ENCODE peak calls at places on chromosome 15, in nine cellular contexts. W is H1; O is CD8-positive, alpha-beta T cell; X is lower lobe of right lung; T is heart left ventricle; G is astrocyte; P is SJSA1; E is left lung; K is iPS DF 6.9. Y is an unnamed sample.

GRCh38 chr15:96551196-96551595 is 220.7 kb downstream of the NR2F2 start:
- DNase-seq in W (no peak), O (no peak), X (no peak), T (no peak), G (no peak), P (no peak), E (no peak), K (no peak), Y (no peak)

GRCh38 chr15:101807345-101807945 is 4.1 kb downstream of the OR4F6 start:
- DNase-seq in W (no peak), O (no peak), X (no peak), T (no peak), G (peak; percentile 89), P (peak; percentile 61), E (no peak), K (no peak), Y (peak; percentile 54)

GRCh38 chr15:28093761-28094535 is 5.2 kb downstream of the OCA2 start:
- DNase-seq in W (no peak), O (no peak), X (no peak), T (no peak), G (no peak), P (no peak), E (peak; percentile 69), K (no peak), Y (no peak)

GRCh38 chr15:92683511-92683834 is 27.9 kb upstream of the FAM174B start:
- DNase-seq in W (peak; percentile 25), O (no peak), X (no peak), T (peak; percentile 42), G (no peak), P (no peak), E (no peak), K (peak; percentile 29), Y (no peak)

GRCh38 chr15:100601158-100601557 is 826 bp downstream of the LINS1 start:
- DNase-seq in W (no peak), O (no peak), X (peak; percentile 46), T (no peak), G (peak; percentile 4), P (no peak), E (peak; percentile 53), K (no peak), Y (no peak)

GRCh38 chr15:50224606-50225005 is 40.9 kb downstream of the HDC start:
- DNase-seq in W (no peak), O (no peak), X (no peak), T (no peak), G (peak; percentile 18), P (no peak), E (no peak), K (no peak), Y (no peak)

GRCh38 chr15:63553388-63553791 is 43.8 kb upstream of the FBXL22 start:
- DNase-seq in W (no peak), O (no peak), X (no peak), T (peak; percentile 29), G (peak; percentile 100), P (peak; percentile 54), E (no peak), K (no peak), Y (peak; percentile 83)

GRCh38 chr15:48388017-48388936 is 57.0 kb downstream of the DUT start:
- DNase-seq in W (no peak), O (no peak), X (no peak), T (no peak), G (peak; percentile 58), P (no peak), E (no peak), K (no peak), Y (no peak)

GRCh38 chr15:92421980-92422379 is 28.3 kb downstream of the ST8SIA2 start:
- DNase-seq in W (no peak), O (no peak), X (no peak), T (no peak), G (peak; percentile 55), P (no peak), E (no peak), K (no peak), Y (peak; percentile 6)

GRCh38 chr15:98397411-98397810 is 250.9 kb upstream of the IGF1R start:
- DNase-seq in W (no peak), O (no peak), X (no peak), T (no peak), G (no peak), P (no peak), E (no peak), K (no peak), Y (no peak)

GRCh38 chr15:42457445-42458442 is 33.2 kb downstream of the ZNF106 start:
- DNase-seq in W (peak; percentile 82), O (no peak), X (peak; percentile 53), T (peak; percentile 86), G (peak; percentile 95), P (peak; percentile 79), E (no peak), K (peak; percentile 85), Y (peak; percentile 88)

GRCh38 chr15:25763206-25763880 is 99.8 kb downstream of the ATP10A start:
- DNase-seq in W (no peak), O (no peak), X (no peak), T (no peak), G (no peak), P (peak; percentile 32), E (no peak), K (no peak), Y (no peak)

GRCh38 chr15:37995461-37996347 is 61.3 kb downstream of the TMCO5A start:
- DNase-seq in W (no peak), O (no peak), X (no peak), T (no peak), G (peak; percentile 69), P (no peak), E (no peak), K (no peak), Y (peak; percentile 27)

GRCh38 chr15:45834622-45835021 is 199.8 kb downstream of the SQOR start:
- DNase-seq in W (no peak), O (no peak), X (no peak), T (no peak), G (no peak), P (no peak), E (no peak), K (no peak), Y (no peak)

GRCh38 chr15:76208786-76209424 is 102.4 kb downstream of the ETFA start:
- DNase-seq in W (no peak), O (no peak), X (no peak), T (no peak), G (no peak), P (no peak), E (no peak), K (no peak), Y (no peak)

GRCh38 chr15:78850926-78851600 is 21.6 kb upstream of the MORF4L1 start:
- DNase-seq in W (no peak), O (no peak), X (no peak), T (no peak), G (no peak), P (no peak), E (no peak), K (no peak), Y (no peak)

GRCh38 chr15:39110336-39110735 is 470.5 kb upstream of the THBS1 start:
- DNase-seq in W (no peak), O (no peak), X (no peak), T (no peak), G (peak; percentile 93), P (no peak), E (no peak), K (no peak), Y (no peak)

GRCh38 chr15:40927497-40928346 is 1.4 kb upstream of the DLL4 start:
- DNase-seq in W (no peak), O (no peak), X (no peak), T (no peak), G (no peak), P (no peak), E (peak; percentile 78), K (no peak), Y (no peak)
- H3K9me3 ChIP-seq in W (no peaks in the 10 kb centered on the region), O (no peaks in the 10 kb centered on the region), X (no peaks in the 10 kb centered on the region), T (no peaks in the 10 kb centered on the region), G (no peaks in the 10 kb centered on the region), P (no peaks in the 10 kb centered on the region), E (no peaks in the 10 kb centered on the region), K (no peaks in the 10 kb centered on the region), Y (no peaks in the 10 kb centered on the region)

GRCh38 chr15:95371664-95372063 is 958.8 kb upstream of the NR2F2 start:
- DNase-seq in W (no peak), O (no peak), X (no peak), T (no peak), G (peak; percentile 28), P (no peak), E (no peak), K (no peak), Y (no peak)
- H3K9me3 ChIP-seq in W (no peaks in the 10 kb centered on the region), O (no peaks in the 10 kb centered on the region), X (no peaks in the 10 kb centered on the region), T (no peaks in the 10 kb centered on the region), G (no peaks in the 10 kb centered on the region), P (no peaks in the 10 kb centered on the region), E (no peaks in the 10 kb centered on the region), K (no peaks in the 10 kb centered on the region), Y (no peaks in the 10 kb centered on the region)

DNA sequence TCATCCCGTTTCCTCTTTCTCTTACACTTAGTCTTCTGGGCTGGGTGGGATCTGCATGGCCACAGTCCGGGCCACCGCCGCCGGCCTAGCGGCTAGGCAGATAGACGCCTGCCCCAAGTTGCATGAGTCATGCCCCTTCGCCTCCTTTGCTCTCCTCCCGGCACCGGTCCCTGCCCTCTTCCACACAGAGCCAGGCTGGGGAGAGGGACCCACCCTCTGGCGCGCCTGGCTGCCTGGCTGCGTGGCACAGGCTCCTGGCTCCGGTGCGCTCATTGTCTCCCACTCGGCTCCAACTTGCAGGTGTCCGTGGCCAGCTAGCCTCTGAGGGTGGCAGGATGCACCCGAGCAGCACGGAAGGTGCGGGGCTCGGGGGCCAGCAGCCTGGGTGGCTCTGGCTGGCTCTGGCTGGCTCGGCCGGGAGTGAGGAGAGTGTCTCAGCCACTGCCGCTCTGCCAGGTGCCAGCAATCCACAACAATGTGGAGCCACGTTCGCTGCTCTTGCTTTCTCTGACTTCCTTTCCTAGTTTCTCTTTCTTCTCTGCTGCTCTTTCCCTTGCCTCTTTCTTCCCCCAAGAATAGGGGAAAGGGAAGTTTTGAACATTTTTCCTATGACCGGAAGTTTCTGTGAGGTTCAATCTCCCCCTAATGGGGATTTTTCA is 22.4 kb upstream of the MTHFS start:
- DNase-seq in W (no peak), O (no peak), X (no peak), T (no peak), G (no peak), P (no peak), E (peak; percentile 68), K (no peak), Y (no peak)
- H3K9me3 ChIP-seq in W (no peaks in the 10 kb centered on the region), O (peaks cover 35% of the 10 kb centered on the region), X (peaks cover 70% of the 10 kb centered on the region), T (no peaks in the 10 kb centered on the region), G (peaks cover 29% of the 10 kb centered on the region), P (peaks cover 39% of the 10 kb centered on the region), E (peaks cover 75% of the 10 kb centered on the region), K (peaks cover 5% of the 10 kb centered on the region), Y (peaks cover 51% of the 10 kb centered on the region)

GRCh38 chr15:26899658-26900057 is 32.8 kb downstream of the GABRA5 start:
- DNase-seq in W (no peak), O (no peak), X (no peak), T (no peak), G (no peak), P (no peak), E (no peak), K (no peak), Y (no peak)
- H3K9me3 ChIP-seq in W (peaks cover 3% of the 10 kb centered on the region), O (no peaks in the 10 kb centered on the region), X (peaks cover 7% of the 10 kb centered on the region), T (no peaks in the 10 kb centered on the region), G (no peaks in the 10 kb centered on the region), P (no peaks in the 10 kb centered on the region), E (peaks cover 48% of the 10 kb centered on the region), K (no peaks in the 10 kb centered on the region), Y (no peaks in the 10 kb centered on the region)

DNA sequence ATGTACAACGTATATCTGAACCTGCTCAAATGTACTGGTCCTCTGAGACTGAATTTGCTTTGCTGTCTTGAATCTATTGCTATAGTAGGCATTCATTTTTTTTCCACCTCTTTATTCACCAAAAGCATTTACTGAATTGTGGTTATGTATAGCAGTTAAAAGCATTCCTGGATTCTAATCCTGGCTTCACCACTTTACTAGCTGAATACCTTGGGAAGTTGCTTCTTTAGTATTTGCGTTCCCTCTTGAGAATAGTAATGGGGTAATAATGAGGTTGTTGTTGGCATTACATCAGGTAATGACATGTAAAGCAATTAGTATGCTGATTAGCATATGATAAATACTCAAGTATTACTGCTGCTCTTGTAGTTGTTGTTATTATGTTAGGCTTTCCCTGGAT is 29.1 kb downstream of the MEF2A start:
- DNase-seq in W (no peak), O (no peak), X (no peak), T (no peak), G (peak; percentile 56), P (no peak), E (no peak), K (no peak), Y (no peak)
- H3K9me3 ChIP-seq in W (peaks cover under 1% of the 10 kb centered on the region), O (no peaks in the 10 kb centered on the region), X (no peaks in the 10 kb centered on the region), T (no peaks in the 10 kb centered on the region), G (no peaks in the 10 kb centered on the region), P (no peaks in the 10 kb centered on the region), E (peaks cover 5% of the 10 kb centered on the region), K (no peaks in the 10 kb centered on the region), Y (no peaks in the 10 kb centered on the region)